ENCODE peak calls at places on chromosomes 13 and 19, in four cellular contexts. One of them, this sample, is unnamed.
A peak's percentile ranks its signal among the peaks of the same experiment; 100 is the strongest.

GRCh38 chr13:75996582-75996981 is 360.5 kb downstream of the LMO7 start:
- DNase-seq in HepG2: no peak
- DNase-seq in HCT116: no peak
- DNase-seq in NT2/D1: no peak
- DNase-seq in this sample: no peak

GRCh38 chr13:47168086-47168485 is 271.2 kb upstream of the HTR2A start:
- DNase-seq in HepG2: no peak
- DNase-seq in HCT116: no peak
- DNase-seq in NT2/D1: no peak
- DNase-seq in this sample: no peak

GRCh38 chr19:19562665-19563347 is 24.7 kb downstream of the CILP2 start:
- DNase-seq in HepG2: no peak
- DNase-seq in HCT116: no peak
- DNase-seq in NT2/D1: no peak
- DNase-seq in this sample: peak; percentile 55

GRCh38 chr19:11587973-11588631 is 9.2 kb upstream of the ZNF627 start:
- DNase-seq in HepG2: no peak
- DNase-seq in HCT116: no peak
- DNase-seq in NT2/D1: no peak
- DNase-seq in this sample: no peak

GRCh38 chr19:12720851-12721655 is 2.7 kb downstream of the TNPO2 start:
- DNase-seq in HepG2: no peak
- DNase-seq in HCT116: no peak
- DNase-seq in NT2/D1: no peak
- DNase-seq in this sample: peak; percentile 56

GRCh38 chr13:112716461-112716820 is 26.6 kb downstream of the ATP11A start:
- DNase-seq in HepG2: no peak
- DNase-seq in HCT116: no peak
- DNase-seq in NT2/D1: no peak
- DNase-seq in this sample: no peak

GRCh38 chr19:58182989-58183821 is at the start of gene ZNF274:
- DNase-seq in HepG2: peak; percentile 90
- DNase-seq in HCT116: peak; percentile 73
- DNase-seq in NT2/D1: peak; percentile 82
- DNase-seq in this sample: peak; percentile 96

GRCh38 chr13:97434417-97435296 is 688 bp downstream of the RAP2A start:
- DNase-seq in HepG2: no peak
- DNase-seq in HCT116: no peak
- DNase-seq in NT2/D1: no peak
- DNase-seq in this sample: no peak

GRCh38 chr19:11239377-11240000 is at the start of gene ANGPTL8:
- DNase-seq in HepG2: peak; percentile 87
- DNase-seq in HCT116: no peak
- DNase-seq in NT2/D1: no peak
- DNase-seq in this sample: no peak

GRCh38 chr19:49847731-49848696 is 2.9 kb upstream of the PTOV1 start:
- DNase-seq in HepG2: no peak
- DNase-seq in HCT116: peak; percentile 46
- DNase-seq in NT2/D1: no peak
- DNase-seq in this sample: peak; percentile 86

GRCh38 chr19:49802836-49803528 is 10.1 kb downstream of the FUZ start:
- DNase-seq in HepG2: no peak
- DNase-seq in HCT116: no peak
- DNase-seq in NT2/D1: no peak
- DNase-seq in this sample: no peak

GRCh38 chr13:36915106-36915505 is 4.9 kb downstream of the SMAD9 start:
- DNase-seq in HepG2: no peak
- DNase-seq in HCT116: no peak
- DNase-seq in NT2/D1: no peak
- DNase-seq in this sample: no peak

GRCh38 chr13:49400755-49401659 is 42.9 kb downstream of the CAB39L start:
- DNase-seq in HepG2: no peak
- DNase-seq in HCT116: no peak
- DNase-seq in NT2/D1: no peak
- DNase-seq in this sample: no peak

GRCh38 chr19:45636275-45636674 is 2.9 kb downstream of the EML2 start:
- DNase-seq in HepG2: no peak
- DNase-seq in HCT116: no peak
- DNase-seq in NT2/D1: no peak
- DNase-seq in this sample: no peak

GRCh38 chr13:23753523-23753922 is 135.7 kb downstream of the MIPEP start:
- DNase-seq in HepG2: peak; percentile 90
- DNase-seq in HCT116: no peak
- DNase-seq in NT2/D1: peak; percentile 15
- DNase-seq in this sample: no peak

GRCh38 chr19:17095141-17095919 is 19.8 kb downstream of the MYO9B start:
- DNase-seq in HepG2: no peak
- DNase-seq in HCT116: no peak
- DNase-seq in NT2/D1: no peak
- DNase-seq in this sample: no peak

GRCh38 chr13:79155883-79156282 is 250.2 kb downstream of the RBM26 start:
- DNase-seq in HepG2: no peak
- DNase-seq in HCT116: no peak
- DNase-seq in NT2/D1: no peak
- DNase-seq in this sample: no peak

GRCh38 chr13:79674765-79675515 is 194.0 kb downstream of the NDFIP2 start:
- DNase-seq in HepG2: no peak
- DNase-seq in HCT116: no peak
- DNase-seq in NT2/D1: no peak
- DNase-seq in this sample: no peak

GRCh38 chr19:18542936-18543813 is at the start of gene FKBP8:
- DNase-seq in HepG2: peak; percentile 67
- DNase-seq in HCT116: peak; percentile 65
- DNase-seq in NT2/D1: peak; percentile 87
- DNase-seq in this sample: peak; percentile 96

GRCh38 chr13:83666126-83666525 is 216.1 kb downstream of the SLITRK1 start:
- DNase-seq in HepG2: no peak
- DNase-seq in HCT116: no peak
- DNase-seq in NT2/D1: no peak
- DNase-seq in this sample: no peak

GRCh38 chr19:28465317-28466086 is 747.4 kb downstream of the UQCRFS1 start:
- DNase-seq in HepG2: no peak
- DNase-seq in HCT116: no peak
- DNase-seq in NT2/D1: no peak
- DNase-seq in this sample: no peak

GRCh38 chr13:26022538-26023292 is 29.1 kb downstream of the SHISA2 start:
- DNase-seq in HepG2: no peak
- DNase-seq in HCT116: no peak
- DNase-seq in NT2/D1: no peak
- DNase-seq in this sample: no peak

GRCh38 chr13:110593430-110594130 is 21.8 kb upstream of the NAXD start:
- DNase-seq in HepG2: peak; percentile 65
- DNase-seq in HCT116: peak; percentile 50
- DNase-seq in NT2/D1: no peak
- DNase-seq in this sample: peak; percentile 32

GRCh38 chr13:114032121-114032799 is 58.4 kb upstream of the C13orf46 start:
- DNase-seq in HepG2: peak; percentile 47
- DNase-seq in HCT116: no peak
- DNase-seq in NT2/D1: peak; percentile 22
- DNase-seq in this sample: no peak

GRCh38 chr19:18951721-18952281 is 10.8 kb upstream of the HOMER3 start:
- DNase-seq in HepG2: no peak
- DNase-seq in HCT116: no peak
- DNase-seq in NT2/D1: no peak
- DNase-seq in this sample: no peak

GRCh38 chr13:45333251-45333972 is 7.6 kb downstream of the TPT1 start:
- DNase-seq in HepG2: no peak
- DNase-seq in HCT116: no peak
- DNase-seq in NT2/D1: no peak
- DNase-seq in this sample: no peak

GRCh38 chr13:72782717-72783116 is 784 bp downstream of the PIBF1 start:
- DNase-seq in HepG2: no peak
- DNase-seq in HCT116: no peak
- DNase-seq in NT2/D1: no peak
- DNase-seq in this sample: peak; percentile 15

GRCh38 chr13:41457589-41458186 is 338 bp downstream of the RGCC start:
- DNase-seq in HepG2: no peak
- DNase-seq in HCT116: no peak
- DNase-seq in NT2/D1: no peak
- DNase-seq in this sample: peak; percentile 52

GRCh38 chr19:17424743-17425365 is 5.0 kb downstream of the MVB12A start:
- DNase-seq in HepG2: no peak
- DNase-seq in HCT116: no peak
- DNase-seq in NT2/D1: no peak
- DNase-seq in this sample: peak; percentile 96

GRCh38 chr13:74869846-74870245 is 612.1 kb downstream of the TBC1D4 start:
- DNase-seq in HepG2: no peak
- DNase-seq in HCT116: no peak
- DNase-seq in NT2/D1: no peak
- DNase-seq in this sample: no peak

GRCh38 chr13:77470986-77471385 is 64.5 kb upstream of the SCEL start:
- DNase-seq in HepG2: no peak
- DNase-seq in HCT116: no peak
- DNase-seq in NT2/D1: no peak
- DNase-seq in this sample: no peak

GRCh38 chr19:16031872-16032200 is 44.5 kb upstream of the TPM4 start:
- DNase-seq in HepG2: no peak
- DNase-seq in HCT116: no peak
- DNase-seq in NT2/D1: no peak
- DNase-seq in this sample: no peak

GRCh38 chr13:49651775-49652690 is 23.7 kb downstream of the ARL11 start:
- DNase-seq in HepG2: no peak
- DNase-seq in HCT116: no peak
- DNase-seq in NT2/D1: no peak
- DNase-seq in this sample: no peak

GRCh38 chr13:97975280-97975850 is 21.9 kb downstream of the IPO5 start:
- DNase-seq in HepG2: no peak
- DNase-seq in HCT116: no peak
- DNase-seq in NT2/D1: no peak
- DNase-seq in this sample: no peak

GRCh38 chr19:14561832-14562351 is 10.0 kb downstream of the NDUFB7 start:
- DNase-seq in HepG2: no peak
- DNase-seq in HCT116: no peak
- DNase-seq in NT2/D1: no peak
- DNase-seq in this sample: no peak
- TF ChIP-seq ZNF274 in HepG2: no peak
- TF ChIP-seq ZNF274 in HCT116: no peak
- TF ChIP-seq ZNF274 in NT2/D1: no peak
- TF ChIP-seq ZNF274 in this sample: no peak

GRCh38 chr19:10007811-10008211 is 2.5 kb downstream of the COL5A3 start:
- DNase-seq in HepG2: no peak
- DNase-seq in HCT116: no peak
- DNase-seq in NT2/D1: no peak
- DNase-seq in this sample: no peak

GRCh38 chr19:10006335-10006708 is 4.0 kb downstream of the COL5A3 start:
- DNase-seq in HepG2: no peak
- DNase-seq in HCT116: no peak
- DNase-seq in NT2/D1: no peak
- DNase-seq in this sample: no peak

GRCh38 chr19:10005632-10006334 is 4.5 kb downstream of the COL5A3 start:
- DNase-seq in HepG2: no peak
- DNase-seq in HCT116: no peak
- DNase-seq in NT2/D1: no peak
- DNase-seq in this sample: no peak

GRCh38 chr19:10006752-10007323 is 3.5 kb downstream of the COL5A3 start:
- DNase-seq in HepG2: no peak
- DNase-seq in HCT116: no peak
- DNase-seq in NT2/D1: no peak
- DNase-seq in this sample: no peak

GRCh38 chr19:10007366-10007765 is 2.9 kb downstream of the COL5A3 start:
- DNase-seq in HepG2: no peak
- DNase-seq in HCT116: no peak
- DNase-seq in NT2/D1: no peak
- DNase-seq in this sample: no peak
- TF ChIP-seq ZNF274 in HepG2: no peak
- TF ChIP-seq ZNF274 in HCT116: no peak
- TF ChIP-seq ZNF274 in NT2/D1: no peak
- TF ChIP-seq ZNF274 in this sample: no peak

GRCh38 chr19:4506449-4507149 is 11.7 kb downstream of the PLIN4 start:
- DNase-seq in HepG2: no peak
- DNase-seq in HCT116: no peak
- DNase-seq in NT2/D1: no peak
- DNase-seq in this sample: no peak
- TF ChIP-seq ZNF274 in HepG2: no peak
- TF ChIP-seq ZNF274 in HCT116: no peak
- TF ChIP-seq ZNF274 in NT2/D1: no peak
- TF ChIP-seq ZNF274 in this sample: no peak

DNA sequence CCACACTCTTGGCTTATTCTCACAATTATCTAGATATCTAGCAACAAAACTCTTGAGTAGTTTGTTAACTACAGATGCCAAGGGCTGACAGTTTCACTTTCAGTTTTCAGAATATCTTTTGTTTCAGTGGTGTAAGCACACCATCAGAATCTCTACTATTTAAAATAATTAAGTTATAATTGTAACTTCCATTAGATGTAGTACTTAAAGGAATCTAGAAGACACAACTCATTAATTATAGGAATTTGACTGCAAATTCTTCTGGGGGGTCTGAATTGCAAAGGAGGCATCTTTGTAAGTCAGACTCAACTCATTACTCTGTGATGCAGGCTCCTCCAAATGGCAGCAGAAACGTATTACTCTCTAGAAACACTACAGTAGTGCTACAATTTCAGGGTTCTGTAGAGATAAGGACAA is 44.9 kb upstream of the USPL1 start:
- DNase-seq in HepG2: peak; percentile 12
- DNase-seq in HCT116: no peak
- DNase-seq in NT2/D1: no peak
- DNase-seq in this sample: no peak
- TF ChIP-seq ZNF274 in HepG2: no peak
- TF ChIP-seq ZNF274 in HCT116: no peak
- TF ChIP-seq ZNF274 in NT2/D1: no peak
- TF ChIP-seq ZNF274 in this sample: no peak

GRCh38 chr19:35347171-35347929 is at the start of gene FFAR1:
- DNase-seq in HepG2: no peak
- DNase-seq in HCT116: no peak
- DNase-seq in NT2/D1: no peak
- DNase-seq in this sample: no peak
- TF ChIP-seq ZNF274 in HepG2: no peak
- TF ChIP-seq ZNF274 in HCT116: no peak
- TF ChIP-seq ZNF274 in NT2/D1: no peak
- TF ChIP-seq ZNF274 in this sample: no peak

GRCh38 chr19:38684078-38684861 is 36.8 kb downstream of the ACTN4 start:
- DNase-seq in HepG2: no peak
- DNase-seq in HCT116: peak; percentile 93
- DNase-seq in NT2/D1: no peak
- DNase-seq in this sample: peak; percentile 71

GRCh38 chr19:38682195-38682867 is 34.9 kb downstream of the ACTN4 start:
- DNase-seq in HepG2: no peak
- DNase-seq in HCT116: no peak
- DNase-seq in NT2/D1: no peak
- DNase-seq in this sample: no peak

GRCh38 chr19:38684862-38685665 is 37.6 kb downstream of the ACTN4 start:
- DNase-seq in HepG2: no peak
- DNase-seq in HCT116: no peak
- DNase-seq in NT2/D1: no peak
- DNase-seq in this sample: no peak

GRCh38 chr19:38682872-38683392 is 35.5 kb downstream of the ACTN4 start:
- DNase-seq in HepG2: no peak
- DNase-seq in HCT116: no peak
- DNase-seq in NT2/D1: no peak
- DNase-seq in this sample: no peak

GRCh38 chr19:38683393-38684077 is 36.1 kb downstream of the ACTN4 start:
- DNase-seq in HepG2: peak; percentile 96
- DNase-seq in HCT116: peak; percentile 99
- DNase-seq in NT2/D1: no peak
- DNase-seq in this sample: peak; percentile 89
- TF ChIP-seq ZNF274 in HepG2: no peak
- TF ChIP-seq ZNF274 in HCT116: no peak
- TF ChIP-seq ZNF274 in NT2/D1: no peak
- TF ChIP-seq ZNF274 in this sample: no peak